ENCODE peak calls at places on chromosomes 4 and X, in six cellular contexts. L, M, P, B, J and Y are unnamed samples. For H3K4me1, the result is how much of the 10 kb centered on the place peaks cover.

GRCh38 chr4:10721616-10722015 is 37.0 kb upstream of the CLNK start:
- DNase-seq in L (no peak), M (no peak), P (no peak), B (no peak), J (no peak), Y (no peak)

GRCh38 chr4:148926861-148927260 is 484.6 kb upstream of the NR3C2 start:
- DNase-seq in L (peak), M (peak), P (no peak), B (peak), J (no peak), Y (peak)

GRCh38 chrX:25034889-25035288 is 19.1 kb upstream of the ARX start:
- DNase-seq in L (no peak), M (no peak), P (no peak), B (peak), J (no peak), Y (no peak)

GRCh38 chrX:54413753-54414152 is 26.5 kb upstream of the TSR2 start:
- DNase-seq in L (no peak), M (no peak), P (no peak), B (peak), J (no peak), Y (no peak)

GRCh38 chrX:8003147-8003883 is 76.1 kb upstream of the PNPLA4 start:
- DNase-seq in L (no peak), M (peak), P (no peak), B (no peak), J (no peak), Y (no peak)

GRCh38 chr4:173169178-173169427 is 492 bp downstream of the GALNT7 start:
- DNase-seq in L (no peak), M (no peak), P (no peak), B (no peak), J (no peak), Y (no peak)

GRCh38 chr4:14767142-14767541 is 235.1 kb upstream of the CPEB2 start:
- DNase-seq in L (no peak), M (no peak), P (no peak), B (no peak), J (no peak), Y (no peak)

GRCh38 chr4:182288534-182288933 is 45.3 kb downstream of the TENM3 start:
- DNase-seq in L (no peak), M (no peak), P (no peak), B (no peak), J (no peak), Y (no peak)

GRCh38 chr4:13584481-13584880 is 40.2 kb upstream of the NKX3-2 start:
- DNase-seq in L (no peak), M (no peak), P (no peak), B (no peak), J (no peak), Y (no peak)

GRCh38 chr4:185566972-185567749 is 31.9 kb upstream of the PDLIM3 start:
- DNase-seq in L (peak), M (no peak), P (no peak), B (peak), J (no peak), Y (peak)

GRCh38 chr4:10457255-10457801 is at the start of gene ZNF518B:
- DNase-seq in L (peak), M (peak), P (peak), B (peak), J (peak), Y (peak)

GRCh38 chrX:22078117-22078516 is 46.0 kb downstream of the PHEX start:
- DNase-seq in L (no peak), M (no peak), P (no peak), B (no peak), J (no peak), Y (no peak)

GRCh38 chr4:112916868-112917267 is 132.6 kb upstream of the ANK2 start:
- DNase-seq in L (peak), M (no peak), P (no peak), B (peak), J (no peak), Y (no peak)

GRCh38 chr4:84937381-84937977 is 29.0 kb downstream of the WDFY3 start:
- DNase-seq in L (no peak), M (no peak), P (peak), B (no peak), J (no peak), Y (no peak)
- H3K4me1 ChIP-seq in L (under half), M (under half), P (under half), B (under half), J (under half), Y (under half)

DNA sequence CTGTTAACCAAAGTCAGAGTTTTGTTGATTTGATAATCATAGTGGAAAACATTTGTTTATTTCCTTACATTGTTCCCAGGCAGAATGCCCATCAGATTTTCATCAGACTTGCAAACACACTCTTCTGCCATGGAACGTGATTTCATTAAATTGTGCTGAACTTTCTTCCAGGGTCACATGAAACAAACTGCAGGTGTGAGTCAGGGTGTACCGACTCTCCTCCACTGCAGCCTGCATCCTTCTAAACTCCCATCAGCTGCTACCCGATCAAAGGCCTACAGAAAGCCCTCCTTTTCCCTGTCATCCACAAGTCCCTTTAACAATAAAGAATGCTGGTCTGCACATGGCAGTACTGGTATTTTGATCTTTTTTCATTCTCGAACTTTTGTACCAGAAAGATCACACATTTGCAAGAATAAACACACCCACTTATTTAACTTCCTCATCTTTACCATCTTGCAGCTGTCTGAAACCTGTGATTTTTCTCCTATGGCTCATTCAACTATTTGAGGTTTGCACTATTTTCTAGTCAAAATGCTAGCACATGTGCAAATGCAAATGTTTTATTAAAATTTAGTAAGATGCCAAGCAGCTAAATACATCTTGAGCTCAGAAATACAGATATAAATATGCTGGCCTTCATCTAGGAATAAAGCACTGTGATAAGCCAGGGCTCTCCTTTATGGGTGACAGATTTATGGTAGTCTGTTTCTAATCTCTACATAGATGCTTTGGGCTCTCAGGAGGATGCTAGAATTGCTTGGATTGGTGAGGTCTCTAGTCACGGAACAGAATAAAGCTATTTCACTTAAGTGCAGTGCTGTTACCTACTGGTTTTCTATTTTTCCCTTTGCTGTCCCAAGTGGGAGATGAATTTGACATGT is 25.8 kb upstream of the ARHGAP24 start:
- DNase-seq in L (no peak), M (no peak), P (no peak), B (no peak), J (no peak), Y (no peak)
- H3K4me1 ChIP-seq in L (under half), M (under half), P (under half), B (under half), J (under half), Y (under half)

DNA sequence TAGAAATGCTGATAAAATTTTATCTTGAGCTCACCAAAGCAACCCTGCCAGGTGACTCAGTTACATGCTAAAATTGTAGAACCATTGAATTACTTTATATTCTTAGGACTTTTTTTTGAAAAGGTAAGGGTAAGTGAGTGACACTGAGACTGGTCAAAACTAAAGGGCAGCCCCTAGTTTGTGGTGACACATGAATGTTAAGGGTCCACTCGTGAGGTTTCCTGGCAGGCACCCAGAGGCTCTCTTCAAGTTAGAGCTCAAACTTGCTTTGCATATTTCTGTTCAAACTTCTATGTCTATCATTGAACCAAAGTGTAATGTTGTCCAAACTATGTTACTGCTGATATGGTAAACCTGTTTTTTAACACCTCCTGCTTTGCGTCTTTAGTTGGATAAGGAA is 30.5 kb downstream of the TMPRSS11D start:
- DNase-seq in L (no peak), M (no peak), P (no peak), B (no peak), J (no peak), Y (no peak)
- H3K4me1 ChIP-seq in L (under half), M (under half), P (under half), B (under half), J (under half), Y (under half)

GRCh38 chr4:140102406-140102805 is 51.6 kb downstream of the MAML3 start:
- DNase-seq in L (no peak), M (no peak), P (no peak), B (no peak), J (no peak), Y (no peak)
- H3K4me1 ChIP-seq in L (under half), M (under half), P (under half), B (under half), J (under half), Y (under half)

GRCh38 chr4:48748949-48749596 is 31.0 kb downstream of the FRYL start:
- DNase-seq in L (peak), M (no peak), P (no peak), B (no peak), J (no peak), Y (no peak)
- H3K4me1 ChIP-seq in L (under half), M (under half), P (under half), B (under half), J (under half), Y (half or more)

GRCh38 chrX:40853004-40853815 is 117.9 kb upstream of the MED14 start:
- DNase-seq in L (no peak), M (no peak), P (no peak), B (no peak), J (no peak), Y (no peak)
- H3K4me1 ChIP-seq in L (under half), M (under half), P (under half), B (under half), J (under half), Y (under half)

GRCh38 chr4:169163947-169164668 is 106.6 kb downstream of the SH3RF1 start:
- DNase-seq in L (no peak), M (no peak), P (no peak), B (no peak), J (no peak), Y (no peak)

GRCh38 chr4:169163495-169163894 is 107.3 kb downstream of the SH3RF1 start:
- DNase-seq in L (no peak), M (no peak), P (no peak), B (no peak), J (no peak), Y (no peak)

GRCh38 chr4:169164669-169165415 is 105.9 kb downstream of the SH3RF1 start:
- DNase-seq in L (peak), M (no peak), P (peak), B (no peak), J (no peak), Y (no peak)

DNA sequence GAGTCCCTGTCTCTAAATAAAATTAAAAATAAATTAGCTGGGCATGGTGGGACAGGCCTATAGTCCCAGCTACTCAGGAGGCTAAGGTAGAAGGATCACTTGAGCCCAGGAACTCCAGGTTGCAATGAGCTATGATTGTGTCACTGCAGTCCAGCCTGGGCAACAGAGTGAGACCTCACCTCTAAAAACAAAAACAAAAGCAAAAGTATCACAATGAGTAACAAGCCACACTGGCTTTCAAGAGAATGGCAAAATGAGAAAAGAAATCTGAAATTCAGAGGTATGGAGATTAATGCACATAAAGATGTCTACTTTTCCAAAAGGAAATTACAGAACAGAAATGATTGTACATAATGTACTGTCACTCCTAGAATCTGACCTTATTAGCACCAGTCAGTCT is 102.8 kb downstream of the SH3RF1 start:
- DNase-seq in L (no peak), M (no peak), P (no peak), B (no peak), J (no peak), Y (no peak)
- H3K4me1 ChIP-seq in L (under half), M (under half), P (under half), B (under half), J (under half), Y (under half)